ENCODE peak calls at places on chromosomes 3 and 15, in five cellular contexts. L, V, M, E and K are unnamed samples.

GRCh38 chr3:42649006-42649405 is 4.5 kb upstream of the ZBTB47 start:
- DNase-seq in L (no peak), M (no peak), V (no peak), E (no peak), K (no peak)

GRCh38 chr15:91258436-91258779 is 158.4 kb downstream of the SV2B start:
- DNase-seq in E (no peak), L (no peak), M (no peak), V (no peak), K (no peak)

GRCh38 chr3:74273555-74274402 is 340.7 kb downstream of the CNTN3 start:
- DNase-seq in L (no peak), E (no peak), M (no peak), V (no peak), K (no peak)

GRCh38 chr3:119530418-119530817 is 29.0 kb downstream of the CD80 start:
- DNase-seq in M (no peak), V (no peak), E (no peak), L (no peak), K (no peak)

GRCh38 chr3:184584001-184584891 is 22.7 kb downstream of the EPHB3 start:
- DNase-seq in M (no peak), V (no peak), E (no peak), L (no peak), K (no peak)

GRCh38 chr3:139561959-139562676 is 22.6 kb upstream of the RBP1 start:
- DNase-seq in L (peak), E (no peak), M (peak), V (no peak), K (peak)

GRCh38 chr3:57852896-57853295 is 96.8 kb downstream of the SLMAP start:
- DNase-seq in V (no peak), E (no peak), M (peak), L (no peak), K (peak)

GRCh38 chr15:44535509-44536297 is 1.2 kb upstream of the EIF3J start:
- DNase-seq in M (peak), L (peak), E (no peak), V (peak), K (peak)

GRCh38 chr15:64022571-64022970 is 23.7 kb downstream of the DAPK2 start:
- DNase-seq in E (no peak), L (no peak), V (no peak), M (no peak), K (no peak)

GRCh38 chr15:66803182-66803729 is 101.2 kb downstream of the SMAD6 start:
- DNase-seq in E (peak), L (peak), M (peak), V (no peak), K (no peak)

GRCh38 chr15:39594056-39594763 is 13.3 kb downstream of the THBS1 start:
- DNase-seq in V (no peak), L (no peak), E (no peak), M (no peak), K (no peak)

GRCh38 chr3:39671600-39671999 is 137.8 kb upstream of the MYRIP start:
- DNase-seq in L (no peak), E (no peak), M (no peak), V (no peak), K (no peak)

GRCh38 chr3:126104028-126104635 is 20.2 kb upstream of the SLC41A3 start:
- DNase-seq in M (no peak), L (no peak), V (no peak), E (no peak), K (no peak)

GRCh38 chr3:11213810-11214450 is 58.3 kb upstream of the ATG7 start:
- DNase-seq in V (no peak), L (no peak), M (no peak), E (no peak), K (no peak)

GRCh38 chr3:125624341-125624740 is 29.0 kb upstream of the OSBPL11 start:
- DNase-seq in M (no peak), E (no peak), L (no peak), V (no peak), K (no peak)

GRCh38 chr3:105822171-105823123 is 46.4 kb downstream of the CBLB start:
- DNase-seq in L (no peak), V (no peak), E (no peak), M (no peak), K (no peak)

GRCh38 chr15:100602822-100603393 is 519 bp downstream of the ASB7 start:
- DNase-seq in L (peak), V (peak), M (peak), E (no peak), K (peak)

GRCh38 chr3:38552364-38552763 is 56.2 kb downstream of the EXOG start:
- DNase-seq in L (no peak), E (no peak), V (no peak), M (no peak), K (no peak)

GRCh38 chr15:62391565-62392262 is 226.6 kb upstream of the C2CD4B start:
- DNase-seq in E (peak), M (peak), V (peak), L (peak), K (peak)

GRCh38 chr3:41169038-41169437 is 30.3 kb upstream of the CTNNB1 start:
- DNase-seq in M (no peak), E (no peak), L (no peak), V (no peak), K (no peak)

GRCh38 chr3:112778298-112779008 is 68.2 kb downstream of the CD200R1L start:
- DNase-seq in L (no peak), E (no peak), V (no peak), M (peak), K (no peak)

GRCh38 chr3:171817074-171817748 is 6.9 kb upstream of the PLD1 start:
- DNase-seq in E (no peak), V (no peak), M (no peak), L (no peak), K (no peak)

GRCh38 chr3:177057768-177058167 is 139.5 kb downstream of the TBL1XR1 start:
- DNase-seq in V (peak), M (no peak), L (no peak), E (no peak), K (peak)

GRCh38 chr3:130857336-130858026 is 36.4 kb upstream of the ATP2C1 start:
- DNase-seq in M (no peak), V (no peak), E (no peak), L (no peak), K (no peak)

GRCh38 chr3:160163259-160163878 is 61.9 kb upstream of the C3orf80 start:
- DNase-seq in V (no peak), E (no peak), M (peak), L (no peak), K (peak)

GRCh38 chr3:64488938-64489337 is 198.9 kb downstream of the ADAMTS9 start:
- DNase-seq in E (no peak), L (no peak), V (no peak), M (no peak), K (no peak)

DNA sequence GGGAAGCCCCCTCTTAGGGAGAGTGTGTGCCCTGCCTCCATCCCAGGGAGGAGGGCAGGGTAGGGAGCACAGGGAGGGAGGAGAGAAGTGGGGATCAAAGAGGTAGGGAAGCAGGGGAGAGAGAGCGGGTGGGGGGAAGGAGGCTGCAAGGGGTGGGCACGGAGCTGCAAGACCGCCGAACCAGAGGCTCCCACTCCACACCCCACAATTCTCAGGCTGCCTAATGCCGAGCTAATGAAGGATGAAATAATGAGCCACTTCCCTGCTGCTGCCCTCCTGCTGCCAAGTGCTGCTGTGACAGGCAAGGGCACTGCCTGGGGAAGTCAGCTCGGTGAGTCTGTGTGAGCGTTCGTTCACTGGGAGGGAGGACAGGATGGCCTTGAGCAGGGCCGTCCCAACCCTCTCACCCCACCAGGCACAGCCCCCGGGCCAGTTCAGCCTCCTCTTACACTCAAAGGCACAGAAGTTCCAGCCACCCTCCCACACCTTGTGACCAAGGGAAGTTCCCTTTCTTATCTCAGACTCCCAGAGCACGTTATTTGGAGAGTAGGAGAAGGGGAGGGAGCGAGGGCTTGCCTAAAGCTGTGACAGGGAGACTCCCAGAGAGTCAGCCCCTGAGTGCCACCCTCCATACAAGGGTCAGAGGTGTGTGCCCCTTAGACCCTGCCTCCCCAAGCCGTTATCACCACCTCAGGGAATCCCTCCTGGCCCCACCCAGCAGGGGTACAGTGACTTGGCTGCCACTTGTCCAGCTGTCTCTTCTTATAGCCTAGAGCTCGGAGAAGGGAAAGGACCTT is 12.4 kb downstream of the GLYCTK start:
- DNase-seq in M (no peak), L (peak), E (no peak), V (no peak), K (peak)
- TF ChIP-seq CTCF in M (no peak), L (no peak), E (no peak), V (peak), K (no peak)

GRCh38 chr3:99751649-99752048 is 66.0 kb upstream of the CMSS1 start:
- DNase-seq in V (no peak), E (no peak), M (peak), L (no peak), K (no peak)

GRCh38 chr3:99753268-99753975 is 64.2 kb upstream of the CMSS1 start:
- DNase-seq in M (peak), L (no peak), E (no peak), V (peak), K (peak)

GRCh38 chr3:99747915-99748314 is 69.7 kb upstream of the CMSS1 start:
- DNase-seq in V (no peak), M (peak), E (no peak), L (no peak), K (no peak)
- TF ChIP-seq CTCF in V (no peak), M (peak), E (no peak), L (no peak), K (no peak)

DNA sequence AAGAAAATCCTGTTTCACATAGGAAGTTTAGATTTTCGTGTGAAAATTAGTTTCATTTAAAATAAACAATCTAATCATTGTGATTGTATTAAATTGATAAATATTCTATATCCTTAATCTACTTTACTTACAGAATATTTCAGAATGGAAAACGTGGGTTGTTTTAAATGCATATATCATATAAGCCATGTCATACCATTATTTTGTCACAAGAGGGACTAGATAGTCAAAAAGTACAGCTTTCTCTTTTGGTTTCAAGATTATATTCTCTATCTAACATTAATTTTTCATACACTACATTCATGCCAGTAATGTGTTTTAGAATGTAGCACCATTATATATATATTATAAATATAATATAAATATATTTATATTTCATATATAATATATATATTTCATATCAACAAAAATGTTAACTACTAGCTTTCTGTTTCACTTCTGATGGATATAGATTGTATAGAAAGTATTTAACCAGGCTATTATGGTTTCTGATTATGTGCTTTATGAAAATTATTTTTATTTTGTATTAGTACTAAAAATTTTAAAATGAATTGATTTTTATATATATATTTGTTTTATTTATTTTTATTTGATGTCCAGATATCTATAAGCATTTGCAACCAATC is 45.3 kb downstream of the OSTN start:
- DNase-seq in V (no peak), E (no peak), M (peak), L (no peak), K (peak)
- TF ChIP-seq CTCF in V (peak), E (no peak), M (peak), L (no peak), K (peak)

GRCh38 chr3:31559872-31560534 is 27.3 kb downstream of the STT3B start:
- DNase-seq in E (no peak), M (no peak), V (no peak), L (no peak), K (no peak)

GRCh38 chr3:31567036-31567435 is 34.3 kb downstream of the STT3B start:
- DNase-seq in M (no peak), L (no peak), E (no peak), V (no peak), K (no peak)

GRCh38 chr3:31565288-31565687 is 32.6 kb downstream of the STT3B start:
- DNase-seq in L (no peak), E (no peak), M (no peak), V (no peak), K (no peak)

GRCh38 chr3:31561891-31562290 is 29.2 kb downstream of the STT3B start:
- DNase-seq in M (no peak), V (no peak), E (no peak), L (no peak), K (no peak)

DNA sequence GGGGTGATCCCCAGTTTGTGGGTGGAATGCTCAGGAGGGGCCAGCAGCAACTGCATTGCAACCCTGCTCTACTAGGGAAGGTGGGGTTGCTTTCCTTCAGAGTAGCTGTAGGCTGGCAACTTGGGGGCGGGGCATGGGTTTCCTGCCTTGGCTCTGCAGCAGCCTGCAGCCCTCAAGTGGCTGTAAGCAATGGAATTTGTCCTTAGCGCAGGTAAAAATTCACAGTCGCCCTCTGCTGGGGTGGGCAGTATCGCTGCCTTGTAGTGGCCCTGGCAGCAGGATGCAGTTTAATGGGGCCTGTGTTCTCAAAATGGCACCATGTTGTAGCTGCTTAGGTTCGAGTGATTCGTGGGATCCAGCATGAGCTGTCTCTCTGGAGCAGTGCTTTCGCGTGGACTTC is 29.8 kb downstream of the STT3B start:
- DNase-seq in V (no peak), L (no peak), E (no peak), M (no peak), K (no peak)
- TF ChIP-seq CTCF in V (no peak), L (no peak), E (no peak), M (no peak), K (no peak)

DNA sequence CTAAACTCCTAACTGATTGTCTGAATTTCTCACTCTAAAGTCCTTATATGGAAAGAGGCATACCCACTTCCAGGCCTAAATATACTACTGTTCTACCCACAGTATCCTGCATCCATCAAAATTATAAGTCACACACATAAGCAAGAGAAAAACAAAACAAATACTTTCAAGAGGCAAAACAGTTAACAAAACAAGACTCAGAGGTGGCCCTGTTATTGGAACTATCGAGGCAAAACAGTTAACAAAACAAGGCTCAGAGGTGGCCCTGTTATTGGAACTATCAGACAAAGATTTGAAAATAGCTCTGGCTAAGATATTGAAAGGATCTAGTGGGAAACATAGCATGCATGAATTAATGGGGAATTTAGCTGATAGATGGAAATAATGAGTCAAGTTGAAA is 224.2 kb upstream of the CGNL1 start:
- DNase-seq in L (no peak), M (no peak), V (no peak), E (no peak), K (no peak)
- TF ChIP-seq CTCF in L (no peak), M (no peak), V (no peak), E (no peak), K (no peak)

GRCh38 chr3:15601399-15602145 is at the start of the genes BTD and HACL1:
- DNase-seq in V (peak), E (peak), L (peak), M (peak), K (peak)
- TF ChIP-seq CTCF in V (peak), E (no peak), L (no peak), M (no peak), K (peak)

DNA sequence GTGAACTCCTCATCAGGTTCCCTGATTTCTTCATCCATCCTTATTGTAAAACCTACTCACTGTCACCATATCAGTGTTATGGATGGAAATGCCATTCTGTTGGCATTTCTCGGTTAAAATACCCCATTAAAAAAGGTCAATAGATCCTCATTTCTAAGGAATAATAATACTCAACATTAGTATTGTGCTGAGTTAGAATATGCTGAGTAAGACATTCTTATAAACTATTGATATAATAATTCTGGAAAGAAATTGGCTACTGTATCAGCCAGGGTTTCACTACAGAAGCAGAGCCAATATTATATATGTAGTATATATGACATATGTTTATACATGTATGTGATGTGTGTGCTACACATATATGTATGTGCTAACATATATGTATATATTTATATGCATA is 95.4 kb upstream of the KCNH8 start:
- DNase-seq in V (no peak), M (no peak), L (no peak), E (no peak), K (no peak)
- TF ChIP-seq CTCF in V (no peak), M (no peak), L (no peak), E (no peak), K (no peak)

DNA sequence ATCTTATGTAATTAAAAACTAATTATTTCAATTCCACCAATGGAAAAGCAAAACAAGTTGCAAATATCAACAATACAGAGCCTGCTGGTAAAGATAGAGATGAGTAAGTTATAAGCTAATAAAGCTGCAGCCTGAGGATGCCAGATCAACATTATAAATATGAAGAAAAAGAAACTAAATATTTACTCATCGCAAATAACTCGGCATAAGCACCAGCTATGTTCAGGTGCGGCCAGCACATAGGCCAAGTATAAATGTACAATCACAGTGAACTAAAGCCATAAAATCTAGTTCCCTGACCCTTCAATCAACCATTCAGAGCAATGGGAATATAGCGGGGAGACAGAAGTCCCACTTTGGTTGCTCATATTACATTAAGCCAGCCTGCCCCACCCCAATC is 7.7 kb upstream of the RSL24D1 start:
- DNase-seq in M (no peak), V (no peak), E (no peak), L (no peak), K (no peak)
- TF ChIP-seq CTCF in M (no peak), V (no peak), E (no peak), L (no peak), K (no peak)

DNA sequence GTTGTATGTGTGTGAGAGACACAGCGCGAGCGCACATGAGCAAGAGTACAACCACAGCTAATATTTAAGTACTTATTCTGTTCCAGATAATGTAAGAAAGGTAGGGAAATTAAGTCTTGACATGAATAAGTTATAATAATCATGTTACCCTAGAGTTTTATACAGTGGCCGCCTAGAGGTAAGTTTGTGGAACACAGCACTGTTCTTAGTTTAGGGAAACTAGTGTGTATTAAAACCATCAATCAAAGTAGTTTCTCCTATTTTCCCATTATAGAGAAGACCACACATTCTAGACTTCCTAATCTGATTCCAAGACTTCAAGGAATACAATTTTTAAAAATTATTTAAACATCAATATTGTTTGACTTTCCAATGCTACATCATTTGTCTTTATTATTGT is 9.5 kb downstream of the ALDH1A2 start:
- DNase-seq in E (no peak), M (no peak), V (no peak), L (no peak), K (no peak)
- TF ChIP-seq CTCF in E (no peak), M (no peak), V (no peak), L (no peak), K (no peak)